ENCODE peak calls at places on chromosomes 16 and 17, in seven cellular contexts. T, S, U, J, B, P and E are unnamed samples.

GRCh38 chr16:68892214-68892613 is 48.9 kb downstream of the TANGO6 start:
- DNase-seq in T (no peak), S (no peak), B (no peak), J (no peak), U (no peak), P (no peak), E (no peak)

GRCh38 chr17:78128616-78129384 is at the start of gene TMC6:
- DNase-seq in U (peak; percentile 44), B (peak; percentile 85), J (peak; percentile 84), P (peak; percentile 92), T (peak; percentile 97), S (no peak), E (peak; percentile 99)

GRCh38 chr16:56632160-56632847 is at the start of gene MT1M:
- DNase-seq in B (no peak), U (no peak), J (peak; percentile 83), T (peak; percentile 76), P (no peak), S (peak; percentile 28), E (peak; percentile 83)

GRCh38 chr16:588889-589657 is 793 bp upstream of the RAB40C start:
- DNase-seq in P (peak; percentile 98), S (peak; percentile 95), J (peak; percentile 99), T (peak; percentile 99), B (peak; percentile 99), U (peak; percentile 97), E (peak; percentile 99)

GRCh38 chr17:8345951-8346665 is 6.5 kb downstream of the ODF4 start:
- DNase-seq in P (no peak), B (no peak), J (no peak), S (no peak), U (no peak), T (no peak), E (no peak)

GRCh38 chr17:65418622-65419021 is 142.8 kb downstream of the AXIN2 start:
- DNase-seq in T (peak; percentile 37), S (no peak), P (no peak), U (no peak), B (no peak), J (no peak), E (no peak)

GRCh38 chr17:40329981-40330794 is 21.2 kb downstream of the RARA start:
- DNase-seq in S (no peak), U (no peak), J (peak; percentile 88), T (no peak), P (no peak), B (peak; percentile 44), E (no peak)

GRCh38 chr16:1579214-1579613 is 32.7 kb downstream of the IFT140 start:
- DNase-seq in P (no peak), B (no peak), T (no peak), U (no peak), S (no peak), J (no peak), E (no peak)

GRCh38 chr17:15398291-15398690 is 56.9 kb upstream of the TEKT3 start:
- DNase-seq in S (no peak), T (peak; percentile 47), U (no peak), P (no peak), J (no peak), B (no peak), E (no peak)

DNA sequence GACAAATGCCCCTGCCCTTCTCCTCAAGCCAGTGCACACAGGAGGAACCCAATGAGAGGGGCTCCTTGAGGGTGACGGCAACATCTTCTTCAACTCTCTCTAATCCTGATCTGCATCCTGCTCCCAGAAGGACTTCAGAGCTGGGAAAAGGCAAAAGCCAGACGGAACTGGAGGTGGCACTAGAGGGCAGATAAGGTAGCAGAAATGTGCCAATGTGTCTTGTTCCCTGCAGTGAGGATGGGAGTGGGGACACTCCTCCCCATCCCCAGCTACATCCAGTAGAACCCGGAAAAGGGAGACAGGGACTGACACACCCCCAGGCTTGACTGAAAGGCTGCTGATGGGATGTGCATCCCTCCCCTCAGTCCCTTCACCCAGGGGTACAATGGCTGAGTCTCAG is 28.5 kb downstream of the SRCIN1 start:
- DNase-seq in U (no peak), S (no peak), B (no peak), T (no peak), J (no peak), P (no peak), E (peak; percentile 66)
- H3K4me3 ChIP-seq in U (no peak overlapping the region), S (no peak overlapping the region), B (no peak overlapping the region), T (no peak overlapping the region), J (no peak overlapping the region), P (no peak overlapping the region), E (no peak overlapping the region)

GRCh38 chr17:17698371-17698770 is 17.1 kb downstream of the RAI1 start:
- DNase-seq in P (no peak), B (no peak), T (peak; percentile 83), J (no peak), U (no peak), S (no peak), E (peak; percentile 83)

GRCh38 chr17:17700251-17700969 is 19.2 kb downstream of the RAI1 start:
- DNase-seq in U (peak; percentile 46), S (peak; percentile 50), T (peak; percentile 95), P (no peak), B (no peak), J (no peak), E (peak; percentile 97)

GRCh38 chr17:17696871-17697633 is 15.8 kb downstream of the RAI1 start:
- DNase-seq in P (peak; percentile 68), S (no peak), U (no peak), J (no peak), B (no peak), T (no peak), E (no peak)

GRCh38 chr17:17701112-17701511 is 19.9 kb downstream of the RAI1 start:
- DNase-seq in S (no peak), J (no peak), U (no peak), P (no peak), T (no peak), B (no peak), E (no peak)

DNA sequence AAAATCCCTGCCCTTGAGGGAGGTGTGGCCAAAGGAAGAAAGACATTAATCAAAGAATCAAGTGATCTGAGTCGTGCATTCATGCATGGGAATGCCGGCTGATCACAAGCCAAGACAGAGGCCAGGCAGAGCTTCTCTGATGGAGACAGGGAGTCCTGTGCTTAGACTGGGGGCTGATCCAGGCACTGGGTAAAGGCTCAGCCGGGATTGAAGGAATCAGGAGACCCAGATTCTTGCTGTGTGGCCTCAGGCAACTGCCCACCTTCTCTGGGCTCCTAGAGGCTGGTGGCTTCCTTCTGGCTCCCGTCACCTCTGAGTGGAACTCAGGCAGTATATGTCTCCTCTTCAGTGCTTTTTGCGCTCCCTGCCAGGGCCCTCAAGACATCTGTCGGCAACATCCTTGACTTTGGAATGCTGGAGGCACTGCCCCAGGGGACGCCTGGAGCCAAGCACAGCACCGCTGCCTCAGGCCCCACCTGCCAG is 17.7 kb downstream of the RAI1 start:
- DNase-seq in P (no peak), U (peak; percentile 62), J (no peak), S (peak; percentile 64), B (no peak), T (peak; percentile 69), E (peak; percentile 76)
- H3K27me3 ChIP-seq in P (no peaks in the 10 kb centered on the region), U (no peaks in the 10 kb centered on the region), J (no peaks in the 10 kb centered on the region), S (peaks cover 39% of the 10 kb centered on the region), B (no peaks in the 10 kb centered on the region), T (peaks cover 67% of the 10 kb centered on the region), E (peaks cover 92% of the 10 kb centered on the region)

DNA sequence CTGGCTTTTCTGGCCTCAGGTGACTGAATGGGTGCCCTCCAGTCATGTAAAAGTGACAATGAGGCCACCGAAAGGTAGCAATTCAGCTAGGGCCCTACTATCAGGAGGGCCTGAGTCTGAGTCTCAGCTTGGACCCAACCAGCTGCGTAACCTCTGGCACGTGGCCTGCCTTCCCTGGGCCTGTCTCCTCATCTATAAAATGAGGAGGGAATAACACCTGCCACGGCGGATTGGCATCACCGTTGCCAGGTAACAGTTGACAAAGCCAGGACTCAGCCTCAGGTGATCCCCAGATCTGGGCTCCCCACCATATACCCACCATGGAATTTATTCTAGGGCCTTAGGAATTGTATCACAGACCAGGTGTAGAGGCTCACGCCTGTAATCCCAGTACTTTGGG is 217.1 kb downstream of the KATNIP start:
- DNase-seq in S (no peak), U (no peak), J (no peak), T (no peak), P (no peak), B (no peak), E (no peak)
- H3K36me3 ChIP-seq in S (no peaks in the 10 kb centered on the region), U (peaks cover 20% of the 10 kb centered on the region), J (peaks cover 32% of the 10 kb centered on the region), T (peaks cover 45% of the 10 kb centered on the region), P (peaks cover 19% of the 10 kb centered on the region), B (no peaks in the 10 kb centered on the region), E (no peaks in the 10 kb centered on the region)

GRCh38 chr17:18191967-18192366 is 8.3 kb downstream of the ALKBH5 start:
- DNase-seq in S (no peak), T (peak; percentile 74), B (no peak), J (no peak), P (no peak), U (peak; percentile 31), E (peak; percentile 83)

GRCh38 chr17:18187816-18188761 is 4.5 kb downstream of the ALKBH5 start:
- DNase-seq in J (no peak), P (no peak), T (no peak), U (peak; percentile 62), B (no peak), S (no peak), E (no peak)

GRCh38 chr17:18194394-18194793 is 10.8 kb downstream of the ALKBH5 start:
- DNase-seq in S (no peak), P (no peak), J (no peak), B (no peak), U (no peak), T (no peak), E (no peak)

GRCh38 chr17:18190629-18191028 is 7.0 kb downstream of the ALKBH5 start:
- DNase-seq in J (no peak), P (no peak), S (no peak), U (peak; percentile 18), T (no peak), B (no peak), E (no peak)

DNA sequence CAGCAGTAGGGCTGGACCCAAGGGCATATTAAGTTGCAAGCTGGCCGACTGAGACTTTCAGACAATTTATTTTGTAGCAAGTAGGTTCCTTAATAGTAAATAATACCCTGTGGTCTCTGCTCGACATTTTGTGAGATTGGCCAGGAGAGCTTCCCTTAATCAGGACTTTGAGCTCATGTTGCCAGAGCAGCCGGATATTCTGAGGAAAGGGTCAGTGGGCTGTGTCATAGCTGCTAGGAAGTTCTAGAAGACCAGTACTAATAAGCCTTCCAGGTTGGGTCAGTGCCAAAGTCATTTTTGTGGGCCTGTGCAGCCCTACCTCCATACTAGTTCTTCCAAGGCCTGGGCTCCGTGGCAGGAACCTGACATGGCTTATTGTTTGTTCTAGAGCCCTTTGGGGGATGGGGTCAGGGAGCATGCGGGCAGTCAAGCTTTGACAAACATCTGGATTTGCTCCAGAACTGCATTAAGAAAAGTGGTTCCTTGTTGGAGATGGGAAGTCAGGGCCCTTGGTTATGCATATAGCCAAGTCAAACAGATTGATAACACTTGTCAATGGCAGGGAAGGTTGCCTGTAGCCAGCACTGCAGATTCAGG is 7.5 kb downstream of the ALKBH5 start:
- DNase-seq in B (no peak), S (no peak), U (peak; percentile 20), J (peak; percentile 63), P (no peak), T (no peak), E (no peak)
- H3K4me3 ChIP-seq in B (no peak overlapping the region), S (no peak overlapping the region), U (peak overlapping the region; percentile 0), J (no peak overlapping the region), P (no peak overlapping the region), T (no peak overlapping the region), E (no peak overlapping the region)

DNA sequence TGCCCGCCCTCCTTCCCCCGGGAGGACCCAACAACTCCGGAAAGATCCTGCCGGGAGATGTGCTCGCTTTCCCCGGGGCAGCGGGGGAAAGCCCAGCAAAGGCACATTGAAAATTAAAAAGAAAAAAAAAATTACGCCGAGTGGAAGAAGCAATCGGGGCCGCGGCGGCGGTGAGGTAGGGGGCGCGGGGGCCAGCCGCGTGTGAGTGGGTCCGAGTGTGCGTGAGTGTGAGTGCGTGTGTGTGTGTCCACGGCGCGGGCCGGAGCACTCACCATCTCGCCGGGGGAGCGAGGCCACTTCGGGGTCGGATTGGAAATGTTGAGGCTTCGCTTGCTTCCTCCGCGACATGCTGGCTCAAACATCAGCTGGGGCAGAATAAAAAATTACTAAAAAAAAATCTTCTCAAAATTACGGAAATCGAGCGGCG is at the start of gene SALL1:
- DNase-seq in P (no peak), S (peak; percentile 62), B (no peak), T (peak; percentile 69), U (peak; percentile 63), J (no peak), E (no peak)
- H3K27me3 ChIP-seq in P (no peaks in the 10 kb centered on the region), S (peaks cover 11% of the 10 kb centered on the region), B (peaks cover 5% of the 10 kb centered on the region), T (peaks cover 2% of the 10 kb centered on the region), U (peaks cover 4% of the 10 kb centered on the region), J (peaks cover 43% of the 10 kb centered on the region), E (peaks cover 42% of the 10 kb centered on the region)